ENCODE peak calls at places on chromosomes 6 and 20, in seven cellular contexts. U is HCT116, D is H54, R is erythroblast, P is suprapubic skin, W is heart left ventricle, N is NB4. E is an unnamed sample.

GRCh38 chr6:53888931-53889330 is 94.1 kb downstream of the LRRC1 start:
- DNase-seq in N (no peak), U (no peak), W (no peak), P (no peak), D (no peak), R (no peak), E (no peak)

GRCh38 chr6:64103480-64103879 is 467.9 kb downstream of the PHF3 start:
- DNase-seq in N (no peak), P (no peak), D (no peak), R (no peak), W (no peak), U (no peak), E (no peak)

GRCh38 chr20:39016496-39016895 is 54.4 kb downstream of the DHX35 start:
- DNase-seq in W (no peak), N (no peak), R (no peak), D (no peak), U (no peak), P (no peak), E (no peak)

GRCh38 chr20:50331469-50332251 is 141.0 kb downstream of the CEBPB start:
- DNase-seq in P (no peak), U (no peak), R (no peak), D (no peak), N (no peak), W (no peak), E (peak)

GRCh38 chr20:25389858-25390537 is 637 bp downstream of the ABHD12 start:
- DNase-seq in P (peak), D (peak), R (peak), N (peak), W (peak), U (no peak), E (peak)

GRCh38 chr6:34151321-34152041 is 5.6 kb upstream of the GRM4 start:
- DNase-seq in U (no peak), D (no peak), R (no peak), N (no peak), P (no peak), W (no peak), E (no peak)

GRCh38 chr6:129859524-129859923 is 1.6 kb downstream of the TMEM244 start:
- DNase-seq in W (no peak), P (no peak), U (no peak), D (no peak), N (no peak), R (no peak), E (no peak)

GRCh38 chr6:14838041-14838596 is 407.8 kb upstream of the JARID2 start:
- DNase-seq in R (no peak), D (no peak), W (no peak), U (no peak), N (no peak), P (no peak), E (no peak)

GRCh38 chr6:97059473-97059872 is 134.9 kb downstream of the KLHL32 start:
- DNase-seq in W (no peak), R (peak), U (peak), P (no peak), N (peak), D (no peak), E (no peak)

GRCh38 chr6:5412017-5412416 is 150.7 kb downstream of the FARS2 start:
- DNase-seq in U (no peak), W (no peak), P (no peak), D (no peak), R (no peak), N (no peak), E (no peak)

GRCh38 chr20:18428490-18429173 is 38.2 kb downstream of the DZANK1 start:
- DNase-seq in R (no peak), U (no peak), W (peak), N (no peak), P (no peak), D (no peak), E (peak)

GRCh38 chr6:158048589-158048988 is 66.9 kb downstream of the SYNJ2 start:
- DNase-seq in U (no peak), P (peak), D (no peak), W (no peak), R (no peak), N (no peak), E (no peak)

GRCh38 chr6:61809004-61809595 is 476.9 kb downstream of the KHDRBS2 start:
- DNase-seq in U (no peak), W (no peak), P (no peak), D (no peak), R (peak), N (peak), E (no peak)

GRCh38 chr6:116385462-116385807 is 14.7 kb downstream of the DSE start:
- DNase-seq in N (no peak), U (no peak), W (peak), R (no peak), D (no peak), P (no peak), E (no peak)

GRCh38 chr20:4371623-4372246 is 350.0 kb upstream of the PRND start:
- DNase-seq in R (no peak), U (no peak), W (no peak), N (peak), D (no peak), P (no peak), E (no peak)

DNA sequence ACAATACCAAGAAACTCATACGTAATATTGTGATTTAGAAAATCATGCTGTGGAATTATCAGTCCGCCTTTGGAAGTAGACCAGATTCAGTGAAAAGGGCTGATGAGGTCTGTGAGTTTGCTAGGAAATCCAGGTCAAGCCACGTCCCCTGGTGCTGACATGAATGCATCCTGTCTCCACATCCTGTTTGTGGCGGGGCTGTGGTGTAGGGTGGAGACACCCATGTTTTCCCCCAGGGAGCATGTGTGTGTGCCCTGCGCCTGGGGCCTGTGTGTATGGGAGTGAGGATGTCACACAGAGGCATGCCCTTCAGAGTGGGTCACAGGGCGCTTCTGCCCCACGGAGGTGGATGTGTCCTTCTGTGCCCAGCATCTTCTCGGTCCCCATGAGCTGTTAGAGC is 109.1 kb downstream of the SASH1 start:
- DNase-seq in D (no peak), N (peak), U (no peak), P (no peak), R (no peak), W (peak), E (no peak)
- TF ChIP-seq POLR2A in D (no peak), N (no peak), U (no peak), P (no peak), R (no peak), W (no peak), E (no peak)

GRCh38 chr6:149225370-149225769 is 92.1 kb upstream of the TAB2 start:
- DNase-seq in P (no peak), R (no peak), U (no peak), N (no peak), W (no peak), D (no peak), E (no peak)

GRCh38 chr6:149223934-149224333 is 93.6 kb upstream of the TAB2 start:
- DNase-seq in R (no peak), N (no peak), W (no peak), D (no peak), U (no peak), P (no peak), E (no peak)

GRCh38 chr6:149228276-149228962 is 89.1 kb upstream of the TAB2 start:
- DNase-seq in W (no peak), D (no peak), U (no peak), R (no peak), N (no peak), P (no peak), E (no peak)

GRCh38 chr6:149224399-149224798 is 93.1 kb upstream of the TAB2 start:
- DNase-seq in N (no peak), U (no peak), W (no peak), D (no peak), R (no peak), P (no peak), E (no peak)

DNA sequence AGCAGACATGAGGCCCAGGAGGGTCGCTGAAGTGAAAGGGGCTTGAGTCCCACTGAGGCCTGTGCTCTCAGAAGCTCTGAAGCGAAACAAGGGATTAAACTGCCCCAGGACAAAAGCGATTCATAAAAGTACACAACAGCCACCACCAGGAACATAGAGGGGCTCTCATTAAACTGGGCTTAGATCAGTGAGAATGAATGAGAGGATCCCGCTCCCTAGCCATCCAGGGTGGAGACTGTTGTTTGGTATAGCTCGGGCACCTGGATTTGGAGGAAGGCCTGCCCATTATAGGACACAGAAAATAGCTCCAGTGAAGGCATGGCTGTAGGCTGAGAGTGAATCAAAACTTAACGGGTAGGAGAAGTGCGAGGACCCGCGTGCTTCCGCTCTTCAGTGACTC is 91.6 kb upstream of the TAB2 start:
- DNase-seq in N (no peak), R (no peak), P (no peak), U (no peak), D (no peak), W (no peak), E (no peak)
- TF ChIP-seq POLR2A in N (no peak), R (no peak), P (no peak), U (no peak), D (no peak), W (no peak), E (no peak)

DNA sequence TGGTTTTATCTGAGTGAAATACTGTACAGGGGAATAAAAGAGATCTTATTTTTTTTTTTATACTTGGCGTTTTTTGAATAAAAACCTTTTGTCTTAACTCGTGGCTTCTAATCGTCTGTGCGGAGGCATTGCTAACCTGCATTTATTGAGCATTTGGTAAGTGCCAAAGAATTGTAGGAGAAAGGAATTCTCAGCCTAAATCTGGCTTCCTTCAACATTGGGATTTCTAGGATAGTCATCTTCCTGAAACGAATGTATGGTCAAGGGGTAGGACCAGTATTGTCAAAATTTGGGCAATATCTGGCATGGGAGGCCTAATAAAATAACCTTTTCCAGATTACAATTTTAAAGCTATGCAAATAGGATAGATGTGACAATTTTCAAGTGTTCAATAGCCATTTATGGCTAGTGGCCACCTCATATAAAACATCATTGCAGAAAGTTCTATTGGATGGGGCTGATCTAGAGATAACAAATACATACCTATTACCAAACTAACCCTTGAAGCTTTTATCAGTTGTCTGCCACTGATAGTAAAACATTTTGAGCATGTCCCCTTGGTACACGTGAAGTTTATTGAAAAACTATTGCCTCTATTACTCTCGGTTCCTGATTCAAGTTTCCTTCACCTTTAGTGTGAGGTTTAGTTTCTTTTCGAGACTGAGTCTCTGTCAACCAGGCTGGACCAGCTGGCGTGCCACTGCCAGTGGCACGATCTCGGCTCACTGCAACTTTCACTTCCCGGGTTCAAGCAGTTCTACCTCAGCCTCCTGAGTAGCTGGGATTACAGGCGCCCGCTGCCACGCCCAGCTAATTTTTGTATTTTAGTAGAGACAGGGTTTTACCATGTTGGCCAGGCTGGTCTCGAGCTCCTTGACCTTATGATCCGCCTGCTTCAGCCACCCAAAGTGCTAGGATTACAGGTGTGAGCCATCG is 5.6 kb downstream of the PIM1 start:
- DNase-seq in R (peak), N (no peak), U (no peak), D (no peak), W (no peak), P (no peak), E (no peak)
- TF ChIP-seq POLR2A in R (peak), N (no peak), U (no peak), D (no peak), W (no peak), P (no peak), E (no peak)

GRCh38 chr6:33078442-33078841 is 2.7 kb downstream of the HLA-DPB1 start:
- DNase-seq in N (no peak), R (no peak), U (no peak), D (no peak), W (no peak), P (no peak), E (no peak)
- TF ChIP-seq POLR2A in N (no peak), R (no peak), U (no peak), D (no peak), W (no peak), P (no peak), E (no peak)

DNA sequence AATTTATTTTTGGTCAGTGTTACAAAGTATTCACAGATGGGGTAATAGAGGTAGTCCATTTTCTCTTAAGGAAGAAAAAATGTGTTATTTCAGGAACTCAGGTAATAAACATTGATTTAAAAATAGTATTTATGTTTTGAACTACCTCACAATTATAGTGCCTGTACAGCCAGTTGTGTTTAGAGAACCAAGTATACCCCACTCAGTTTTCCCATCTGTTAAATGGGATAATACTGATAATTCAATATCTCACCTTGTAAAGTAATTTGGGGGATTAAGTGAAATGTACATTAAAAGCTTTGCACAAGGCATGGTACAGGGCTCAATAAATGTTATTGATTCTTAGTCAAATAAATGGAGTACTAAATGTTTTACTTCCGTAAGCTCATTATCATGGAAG is 4.7 kb downstream of the ZNF451 start:
- DNase-seq in W (no peak), D (no peak), P (no peak), N (no peak), U (no peak), R (no peak), E (no peak)
- TF ChIP-seq POLR2A in W (no peak), D (no peak), P (no peak), N (no peak), U (no peak), R (no peak), E (no peak)